ENCODE peak calls at places on chromosomes 7 and 10, in four cellular contexts. P, K, I and X are unnamed samples.

GRCh38 chr7:76165106-76165972 is 36.4 kb upstream of the SRRM3 start:
- DNase-seq in P (peak), K (no peak), I (no peak), X (no peak)

GRCh38 chr7:152522551-152522950 is 86.7 kb upstream of the KMT2C start:
- DNase-seq in P (no peak), K (no peak), I (no peak), X (peak)

GRCh38 chr7:124651136-124651535 is 114.5 kb downstream of the GPR37 start:
- DNase-seq in P (no peak), K (no peak), I (no peak), X (no peak)

GRCh38 chr10:126468876-126469643 is 80.8 kb upstream of the ADAM12 start:
- DNase-seq in P (no peak), K (no peak), I (no peak), X (no peak)

GRCh38 chr7:28354601-28355062 is 57.7 kb upstream of the CREB5 start:
- DNase-seq in P (no peak), K (no peak), I (no peak), X (no peak)

GRCh38 chr7:1696671-1697498 is 26.8 kb downstream of the ELFN1 start:
- DNase-seq in P (peak), K (no peak), I (no peak), X (peak)

GRCh38 chr10:82572686-82573226 is 697.8 kb downstream of the NRG3 start:
- DNase-seq in P (no peak), K (no peak), I (no peak), X (no peak)

GRCh38 chr10:47033081-47033480 is 121.9 kb downstream of the PTPN20 start:
- DNase-seq in P (peak), K (no peak), I (no peak), X (no peak)

GRCh38 chr7:82600601-82601000 is 157.0 kb upstream of the CACNA2D1 start:
- DNase-seq in P (no peak), K (no peak), I (no peak), X (no peak)

GRCh38 chr10:124596116-124596785 is 134.6 kb downstream of the LHPP start:
- DNase-seq in P (no peak), K (no peak), I (no peak), X (no peak)

GRCh38 chr10:92965314-92965713 is 95.3 kb upstream of the CYP26C1 start:
- DNase-seq in P (no peak), K (no peak), I (peak), X (no peak)

GRCh38 chr7:135320277-135320676 is 86.6 kb downstream of the STRA8 start:
- DNase-seq in P (no peak), K (peak), I (no peak), X (peak)

GRCh38 chr7:101598981-101599681 is 30.0 kb downstream of the MYL10 start:
- DNase-seq in P (no peak), K (no peak), I (no peak), X (no peak)

GRCh38 chr10:132984801-132985545 is 42.6 kb upstream of the CFAP46 start:
- DNase-seq in P (no peak), K (no peak), I (no peak), X (no peak)

GRCh38 chr10:112202561-112203241 is 19.1 kb upstream of the GPAM start:
- DNase-seq in P (no peak), K (no peak), I (peak), X (no peak)

GRCh38 chr10:33441561-33441960 is 107.1 kb upstream of the NRP1 start:
- DNase-seq in P (no peak), K (no peak), I (no peak), X (no peak)

GRCh38 chr10:5606864-5607263 is 59.5 kb downstream of the ASB13 start:
- DNase-seq in P (no peak), K (no peak), I (no peak), X (no peak)

GRCh38 chr7:129169171-129169643 is 19.2 kb upstream of the SMO start:
- DNase-seq in P (no peak), K (peak), I (no peak), X (peak)

GRCh38 chr7:50206521-50207250 is 97.8 kb upstream of the IKZF1 start:
- DNase-seq in P (no peak), K (peak), I (peak), X (no peak)

GRCh38 chr7:131090866-131091692 is 236.6 kb upstream of the MKLN1 start:
- DNase-seq in P (no peak), K (no peak), I (no peak), X (no peak)

GRCh38 chr10:126214679-126215078 is 173.6 kb downstream of the ADAM12 start:
- DNase-seq in P (no peak), K (no peak), I (no peak), X (no peak)

GRCh38 chr7:132065193-132065972 is 509.0 kb upstream of the PODXL start:
- DNase-seq in P (peak), K (peak), I (peak), X (peak)

GRCh38 chr10:125209591-125210373 is 49.4 kb upstream of the CTBP2 start:
- DNase-seq in P (no peak), K (no peak), I (no peak), X (peak)

GRCh38 chr10:120208488-120208887 is 248.5 kb upstream of the PLPP4 start:
- DNase-seq in P (no peak), K (no peak), I (no peak), X (no peak)

GRCh38 chr10:51227897-51228713 is 153.8 kb downstream of the PRKG1 start:
- DNase-seq in P (no peak), K (no peak), I (no peak), X (no peak)

GRCh38 chr10:14349081-14349480 is 18.4 kb upstream of the FRMD4A start:
- DNase-seq in P (no peak), K (no peak), I (no peak), X (no peak)

GRCh38 chr10:14569274-14570060 is 205.2 kb downstream of the FAM107B start:
- DNase-seq in P (no peak), K (peak), I (no peak), X (no peak)

GRCh38 chr10:4399571-4399970 is 426.4 kb upstream of the AKR1E2 start:
- DNase-seq in P (no peak), K (no peak), I (no peak), X (no peak)

GRCh38 chr7:11196143-11196542 is 222.5 kb downstream of the PHF14 start:
- DNase-seq in P (no peak), K (no peak), I (no peak), X (no peak)

GRCh38 chr10:93438796-93439253 is 43.3 kb downstream of the MYOF start:
- DNase-seq in P (no peak), K (peak), I (peak), X (peak)

GRCh38 chr10:12869427-12869826 is 132.1 kb downstream of the CCDC3 start:
- DNase-seq in P (no peak), K (no peak), I (no peak), X (no peak)

GRCh38 chr7:88217675-88218427 is 2.0 kb downstream of the SRI start:
- DNase-seq in P (no peak), K (no peak), I (no peak), X (no peak)

DNA sequence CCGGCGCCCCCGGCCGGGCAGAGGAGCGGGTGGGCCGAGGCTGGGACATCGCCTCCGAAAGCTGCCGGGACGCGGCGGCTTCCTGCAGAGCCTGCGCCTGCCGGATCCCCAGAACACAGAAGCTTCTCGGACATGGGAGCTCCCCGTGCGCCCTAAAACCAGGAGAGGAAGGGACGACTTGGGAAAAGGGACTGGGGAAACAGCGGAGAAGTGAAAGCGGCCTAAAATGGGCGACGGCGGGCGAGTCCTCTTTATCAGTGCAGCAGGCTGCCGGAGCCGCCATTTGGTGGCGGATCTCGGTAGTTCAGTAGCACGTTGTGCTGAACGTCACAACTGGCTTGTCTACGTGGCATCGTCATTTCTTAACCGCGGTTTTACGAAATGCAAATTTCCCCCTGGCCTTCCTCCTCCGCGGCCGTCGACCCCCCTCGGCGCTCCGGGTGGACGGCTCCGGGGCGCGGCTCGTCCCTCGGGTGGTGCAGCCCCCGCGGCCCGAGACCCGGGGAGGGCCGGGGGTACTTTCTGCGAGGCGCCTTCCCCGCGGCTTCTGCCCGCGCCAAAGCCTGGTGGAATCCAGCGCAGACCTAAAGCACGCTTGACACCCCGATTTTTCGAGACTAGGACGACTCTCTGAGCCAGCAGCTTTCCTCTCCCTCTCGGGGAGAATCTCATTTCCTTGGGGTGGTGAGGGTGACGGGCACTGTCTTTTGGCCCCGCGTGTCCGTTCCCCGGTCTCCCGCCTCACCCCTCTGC is 9.9 kb upstream of the SPAG6 start:
- DNase-seq in P (peak), K (peak), I (no peak), X (peak)
- TF ChIP-seq POLR2A in P (no peak), K (no peak), I (no peak), X (no peak)

GRCh38 chr7:140060788-140061606 is 1.8 kb downstream of the PARP12 start:
- DNase-seq in P (no peak), K (peak), I (no peak), X (peak)
- H3K4me3 ChIP-seq in P (peak), K (no peak), I (no peak), X (peak)

GRCh38 chr10:102603946-102604345 is 40.3 kb upstream of the TRIM8 start:
- DNase-seq in P (no peak), K (no peak), I (no peak), X (no peak)

GRCh38 chr10:102601639-102602038 is 42.6 kb upstream of the TRIM8 start:
- DNase-seq in P (no peak), K (no peak), I (no peak), X (no peak)

GRCh38 chr10:102605712-102606111 is 38.6 kb upstream of the TRIM8 start:
- DNase-seq in P (no peak), K (no peak), I (no peak), X (no peak)

GRCh38 chr10:102602272-102603045 is 41.8 kb upstream of the TRIM8 start:
- DNase-seq in P (no peak), K (no peak), I (no peak), X (peak)

DNA sequence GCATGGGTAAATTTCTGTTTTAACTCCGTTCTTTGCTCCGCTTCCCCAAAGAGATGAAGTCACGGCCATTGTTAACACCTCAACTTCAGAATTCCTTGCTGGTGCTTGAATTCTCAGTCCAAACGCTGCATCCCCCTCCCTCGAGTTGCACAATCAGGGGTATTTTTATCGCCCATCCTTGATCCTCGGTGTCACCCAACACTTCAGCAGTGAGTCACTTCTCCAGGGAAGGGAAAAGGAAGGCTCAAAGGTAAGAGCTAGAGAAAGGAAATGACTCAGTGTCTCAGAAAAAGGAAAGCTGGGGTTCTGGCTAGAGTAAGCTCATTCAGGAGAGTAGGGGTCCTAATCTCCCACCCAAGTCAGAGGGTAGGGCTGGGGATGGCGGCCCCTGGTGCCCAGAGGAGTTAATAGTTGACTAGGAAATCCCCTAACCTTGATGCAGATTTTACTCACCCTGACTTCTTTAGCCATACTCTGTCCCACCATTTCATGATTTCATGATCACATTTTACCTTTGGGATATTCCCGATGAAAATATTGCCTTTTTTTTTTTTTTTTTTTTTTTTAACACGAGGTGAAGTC is 39.8 kb upstream of the TRIM8 start:
- DNase-seq in P (no peak), K (no peak), I (peak), X (no peak)
- H3K27ac ChIP-seq in P (no peak), K (peak), I (peak), X (no peak)

GRCh38 chr7:112204776-112205347 is 1.3 kb downstream of the DOCK4 start:
- DNase-seq in P (no peak), K (no peak), I (no peak), X (no peak)
- TF ChIP-seq POLR2A in P (no peak), K (no peak), I (no peak), X (no peak)

DNA sequence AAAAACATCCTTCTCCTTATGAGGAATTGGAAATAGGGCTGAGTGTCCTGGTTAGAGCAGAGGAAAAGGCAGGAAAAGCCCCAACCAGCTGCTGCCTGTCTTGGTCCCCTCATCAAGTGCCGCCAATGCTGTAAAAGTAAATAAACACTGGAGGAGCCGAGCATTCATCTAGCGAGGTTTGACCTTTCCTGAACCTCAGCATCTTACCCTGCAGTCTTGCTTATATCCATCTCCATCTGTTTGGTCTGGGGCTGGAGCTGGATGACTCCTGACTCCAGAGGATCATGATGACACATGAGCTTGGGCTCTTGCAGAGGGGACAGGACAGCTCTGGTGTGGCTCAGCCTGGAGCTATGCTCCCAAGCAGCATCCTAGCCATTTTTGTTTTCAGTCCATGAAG is 501.1 kb downstream of the TNS3 start:
- DNase-seq in P (no peak), K (no peak), I (no peak), X (no peak)
- H3K4me3 ChIP-seq in P (no peak), K (no peak), I (no peak), X (no peak)

GRCh38 chr10:110074298-110074697 is 66.5 kb downstream of the ADD3 start:
- DNase-seq in P (no peak), K (no peak), I (no peak), X (no peak)
- H3K27ac ChIP-seq in P (peak), K (peak), I (no peak), X (no peak)

DNA sequence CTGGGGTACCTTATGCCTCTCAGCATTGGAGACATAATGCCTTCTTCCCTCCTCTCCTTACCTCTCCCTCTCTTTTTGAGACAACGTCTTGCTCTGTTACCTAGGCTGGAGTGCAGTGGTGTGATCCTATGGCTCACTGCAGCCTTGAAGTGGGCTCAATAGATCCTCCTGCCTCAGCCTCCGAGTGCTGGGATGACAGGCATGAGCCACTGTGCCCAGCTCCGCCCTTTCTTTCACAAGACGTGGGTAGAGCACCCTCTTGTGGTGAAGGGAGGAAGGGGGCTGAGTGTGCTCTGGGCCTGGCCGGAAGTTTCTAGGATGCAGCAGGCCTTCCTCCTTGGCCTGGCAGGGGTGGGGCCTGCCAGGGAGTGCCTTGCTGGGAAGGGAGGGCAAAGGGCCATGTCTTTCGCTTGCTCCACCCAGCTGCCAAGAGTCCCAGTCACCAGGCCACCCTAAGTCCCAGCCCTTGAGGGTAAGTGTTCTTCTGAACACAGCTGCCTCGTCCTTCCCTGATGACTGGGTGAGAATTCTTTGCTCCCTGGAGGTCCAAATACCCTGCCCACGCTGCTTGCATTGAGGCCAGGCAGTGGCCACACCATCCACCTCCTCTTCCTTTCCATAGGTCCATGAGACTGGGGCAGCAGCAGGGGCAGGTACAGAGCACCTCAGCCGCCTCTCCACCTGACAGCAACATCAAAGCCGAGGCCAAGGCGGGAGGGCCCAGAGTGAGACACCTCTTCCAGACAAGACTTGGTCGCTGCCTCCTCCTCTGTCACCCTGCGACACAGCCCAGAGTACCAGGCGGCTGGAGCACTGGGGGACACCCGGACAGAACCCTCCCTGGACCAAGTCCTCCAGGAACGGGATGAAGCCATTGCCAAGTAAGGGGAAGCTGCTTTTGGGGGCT is 3.7 kb downstream of the ABHD11 start:
- DNase-seq in P (peak), K (peak), I (peak), X (peak)
- TF ChIP-seq POLR2A in P (no peak), K (peak), I (peak), X (no peak)

GRCh38 chr7:116229359-116229758 is 19.0 kb downstream of the TES start:
- DNase-seq in P (no peak), K (no peak), I (no peak), X (no peak)
- H3K4me3 ChIP-seq in P (no peak), K (no peak), I (no peak), X (no peak)

DNA sequence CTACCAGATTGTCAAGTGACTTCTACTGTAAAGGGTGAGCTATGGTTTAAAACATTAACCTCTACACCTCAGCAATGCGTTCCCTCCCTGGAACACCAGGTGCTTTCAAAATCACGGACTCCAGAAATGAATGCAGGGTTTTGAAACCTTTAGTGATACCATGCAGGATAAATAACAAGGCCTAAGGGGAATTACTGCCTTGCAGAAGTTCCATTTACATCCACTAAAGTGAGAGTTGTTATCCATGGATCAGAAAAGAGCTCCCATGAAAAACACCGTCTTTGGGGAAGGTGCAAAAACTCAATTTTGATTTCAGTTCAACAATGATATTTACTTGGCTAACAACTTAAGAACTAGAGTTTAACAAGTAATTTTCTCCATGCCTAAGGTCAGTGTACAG is 4.0 kb downstream of the FZD8 start:
- DNase-seq in P (no peak), K (no peak), I (no peak), X (no peak)
- H3K27ac ChIP-seq in P (no peak), K (no peak), I (no peak), X (no peak)

GRCh38 chr10:104895981-104896380 is 254.9 kb downstream of the SORCS3 start:
- DNase-seq in P (no peak), K (no peak), I (no peak), X (no peak)
- TF ChIP-seq POLR2A in P (no peak), K (no peak), I (no peak), X (no peak)